ENCODE peak calls at places on chromosome 6, in six cellular contexts. T, H, M, A, Z and J are unnamed samples.

GRCh38 chr6:7107578-7108195 is at the start of gene RREB1:
- DNase-seq in T (peak; percentile 92), H (peak; percentile 81), M (peak; percentile 77), A (peak; percentile 77), Z (peak; percentile 54), J (peak; percentile 64)

GRCh38 chr6:109740787-109741186 is 49.7 kb downstream of the FIG4 start:
- DNase-seq in T (peak; percentile 71), H (no peak), M (no peak), A (no peak), Z (no peak), J (no peak)

GRCh38 chr6:158751842-158752424 is 67.2 kb downstream of the EZR start:
- DNase-seq in T (no peak), H (no peak), M (no peak), A (no peak), Z (no peak), J (no peak)

GRCh38 chr6:119066426-119067001 is 11.9 kb downstream of the FAM184A start:
- DNase-seq in T (no peak), H (no peak), M (no peak), A (no peak), Z (no peak), J (no peak)

GRCh38 chr6:28634758-28635546 is 109.3 kb downstream of the GPX5 start:
- DNase-seq in T (no peak), H (no peak), M (no peak), A (no peak), Z (no peak), J (no peak)

GRCh38 chr6:121485359-121485809 is 49.9 kb downstream of the GJA1 start:
- DNase-seq in T (no peak), H (no peak), M (no peak), A (no peak), Z (no peak), J (no peak)

GRCh38 chr6:33587529-33588215 is 7.6 kb upstream of the BAK1 start:
- DNase-seq in T (no peak), H (no peak), M (no peak), A (peak; percentile 39), Z (no peak), J (no peak)

GRCh38 chr6:33204415-33205171 is at the start of gene HSD17B8:
- DNase-seq in T (peak; percentile 98), H (peak; percentile 97), M (peak; percentile 98), A (peak; percentile 93), Z (peak; percentile 91), J (peak; percentile 80)

GRCh38 chr6:99092009-99092408 is 144.3 kb upstream of the FBXL4 start:
- DNase-seq in T (no peak), H (no peak), M (no peak), A (no peak), Z (no peak), J (no peak)

GRCh38 chr6:158374020-158374419 is 61.8 kb downstream of the TULP4 start:
- DNase-seq in T (no peak), H (no peak), M (no peak), A (no peak), Z (no peak), J (no peak)

GRCh38 chr6:8054276-8054675 is 9.9 kb downstream of the BLOC1S5 start:
- DNase-seq in T (no peak), H (no peak), M (no peak), A (no peak), Z (no peak), J (no peak)

GRCh38 chr6:115882174-115882573 is 178.5 kb downstream of the FRK start:
- DNase-seq in T (no peak), H (no peak), M (no peak), A (no peak), Z (no peak), J (no peak)

GRCh38 chr6:130843575-130844320 is 16.5 kb downstream of the SMLR1 start:
- DNase-seq in T (no peak), H (no peak), M (no peak), A (peak; percentile 75), Z (peak; percentile 7), J (peak; percentile 50)

GRCh38 chr6:72535124-72535523 is 86.7 kb upstream of the KCNQ5 start:
- DNase-seq in T (no peak), H (no peak), M (no peak), A (no peak), Z (no peak), J (no peak)

GRCh38 chr6:27545271-27546046 is 72.6 kb upstream of the ZNF184 start:
- DNase-seq in T (no peak), H (no peak), M (no peak), A (no peak), Z (no peak), J (no peak)

GRCh38 chr6:136920858-136921520 is 1.1 kb upstream of the SLC35D3 start:
- DNase-seq in T (no peak), H (peak; percentile 54), M (no peak), A (no peak), Z (peak; percentile 5), J (peak; percentile 24)

GRCh38 chr6:797479-798077 is 104.6 kb upstream of the EXOC2 start:
- DNase-seq in T (no peak), H (no peak), M (no peak), A (peak; percentile 74), Z (peak; percentile 23), J (peak; percentile 24)

GRCh38 chr6:5215181-5215580 is 45.6 kb downstream of the LYRM4 start:
- DNase-seq in T (no peak), H (no peak), M (no peak), A (no peak), Z (no peak), J (no peak)

GRCh38 chr6:109165392-109165964 is 70.2 kb downstream of the CEP57L1 start:
- DNase-seq in T (no peak), H (no peak), M (peak; percentile 59), A (no peak), Z (no peak), J (no peak)

GRCh38 chr6:156988276-156989158 is 211.3 kb downstream of the ARID1B start:
- DNase-seq in T (no peak), H (no peak), M (no peak), A (peak; percentile 86), Z (no peak), J (no peak)

GRCh38 chr6:148518371-148519156 is 175.9 kb downstream of the SASH1 start:
- DNase-seq in T (no peak), H (no peak), M (peak; percentile 88), A (no peak), Z (no peak), J (no peak)
- H3K4me3 ChIP-seq in T (no peak overlapping the region), H (no peak overlapping the region), M (no peak overlapping the region), A (no peak overlapping the region), Z (no peak overlapping the region), J (no peak overlapping the region)

DNA sequence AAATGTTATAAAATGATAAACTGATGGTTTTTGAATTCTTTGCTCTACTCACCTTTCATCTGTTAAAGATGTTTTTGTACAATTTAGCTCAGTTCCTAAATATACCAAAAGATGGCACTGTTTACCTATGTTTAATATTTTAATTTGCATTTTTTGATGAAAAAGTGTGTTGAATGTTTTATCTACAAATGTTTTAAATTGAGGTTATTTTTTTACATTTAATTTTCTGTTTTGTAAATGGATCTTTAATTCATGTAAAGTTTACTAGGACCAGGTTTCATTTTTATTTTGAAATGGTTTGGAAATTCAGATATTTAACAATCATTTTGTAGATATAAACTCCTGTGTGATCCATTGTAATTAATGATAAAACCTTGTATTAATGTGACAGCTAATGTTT is 30.0 kb downstream of the CDKAL1 start:
- DNase-seq in T (no peak), H (no peak), M (no peak), A (peak; percentile 77), Z (no peak), J (peak; percentile 25)
- H3K4me1 ChIP-seq in T (no peaks in the 10 kb centered on the region), H (no peaks in the 10 kb centered on the region), M (peaks cover 11% of the 10 kb centered on the region), A (peaks cover 39% of the 10 kb centered on the region), Z (peaks cover 4% of the 10 kb centered on the region), J (peaks cover 5% of the 10 kb centered on the region)

GRCh38 chr6:3272911-3273547 is 14.3 kb downstream of the PSMG4 start:
- DNase-seq in T (peak; percentile 72), H (no peak), M (no peak), A (no peak), Z (no peak), J (no peak)

GRCh38 chr6:3268680-3269079 is 9.9 kb downstream of the PSMG4 start:
- DNase-seq in T (peak; percentile 49), H (no peak), M (no peak), A (no peak), Z (no peak), J (no peak)

GRCh38 chr6:3269412-3269975 is 10.7 kb downstream of the PSMG4 start:
- DNase-seq in T (peak; percentile 53), H (no peak), M (no peak), A (no peak), Z (no peak), J (no peak)

GRCh38 chr6:3271756-3272155 is 13.0 kb downstream of the PSMG4 start:
- DNase-seq in T (peak; percentile 62), H (no peak), M (no peak), A (no peak), Z (no peak), J (no peak)

GRCh38 chr6:3270258-3270657 is 11.5 kb downstream of the PSMG4 start:
- DNase-seq in T (peak; percentile 55), H (peak; percentile 77), M (no peak), A (no peak), Z (no peak), J (no peak)
- H3K36me3 ChIP-seq in T (peaks cover 31% of the 10 kb centered on the region), H (no peaks in the 10 kb centered on the region), M (peaks cover 57% of the 10 kb centered on the region), A (peaks cover 5% of the 10 kb centered on the region), Z (no peaks in the 10 kb centered on the region), J (peaks cover 33% of the 10 kb centered on the region)

DNA sequence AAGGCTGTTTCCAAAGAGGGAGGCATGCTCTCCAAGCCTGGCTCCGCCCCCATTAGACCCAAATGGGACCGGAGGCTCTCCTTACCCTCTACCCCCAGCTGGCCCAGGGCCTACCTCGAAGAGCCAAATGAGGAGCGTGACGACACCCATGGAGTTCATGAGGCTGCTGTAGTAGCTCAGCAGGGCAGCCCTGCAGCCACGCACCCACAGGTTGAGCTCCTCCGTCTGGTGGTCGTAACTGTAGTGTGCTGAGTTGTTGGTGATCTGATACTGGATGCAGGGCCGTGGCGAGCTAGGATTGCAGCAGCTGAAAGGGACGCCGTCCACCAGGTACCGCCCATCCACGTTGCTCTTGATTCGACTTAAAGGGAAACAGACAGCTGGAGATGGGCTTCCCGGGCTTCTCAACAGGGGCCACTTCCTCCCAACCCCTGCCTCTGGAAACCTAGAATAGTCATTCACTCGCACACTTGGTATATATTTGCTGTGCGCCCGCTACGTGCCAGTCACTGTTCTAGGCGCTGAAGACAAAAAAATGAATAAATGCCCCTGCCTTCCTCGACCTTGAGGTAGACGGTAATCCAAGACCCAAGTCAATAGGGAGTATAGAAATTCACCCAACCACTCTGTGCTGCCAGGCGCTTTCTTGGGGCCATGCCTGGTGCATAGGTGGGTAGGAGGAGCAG is 18.0 kb downstream of the PRPH2 start:
- DNase-seq in T (no peak), H (no peak), M (peak; percentile 89), A (no peak), Z (no peak), J (no peak)
- H3K4me3 ChIP-seq in T (no peak overlapping the region), H (no peak overlapping the region), M (peak overlapping the region; percentile 60), A (no peak overlapping the region), Z (no peak overlapping the region), J (no peak overlapping the region)

GRCh38 chr6:45430590-45431202 is 53.0 kb upstream of the SUPT3H start:
- DNase-seq in T (no peak), H (no peak), M (no peak), A (no peak), Z (no peak), J (no peak)
- H3K4me1 ChIP-seq in T (peaks cover 26% of the 10 kb centered on the region), H (peaks cover 6% of the 10 kb centered on the region), M (no peaks in the 10 kb centered on the region), A (no peaks in the 10 kb centered on the region), Z (peaks cover 46% of the 10 kb centered on the region), J (peaks cover 87% of the 10 kb centered on the region)

DNA sequence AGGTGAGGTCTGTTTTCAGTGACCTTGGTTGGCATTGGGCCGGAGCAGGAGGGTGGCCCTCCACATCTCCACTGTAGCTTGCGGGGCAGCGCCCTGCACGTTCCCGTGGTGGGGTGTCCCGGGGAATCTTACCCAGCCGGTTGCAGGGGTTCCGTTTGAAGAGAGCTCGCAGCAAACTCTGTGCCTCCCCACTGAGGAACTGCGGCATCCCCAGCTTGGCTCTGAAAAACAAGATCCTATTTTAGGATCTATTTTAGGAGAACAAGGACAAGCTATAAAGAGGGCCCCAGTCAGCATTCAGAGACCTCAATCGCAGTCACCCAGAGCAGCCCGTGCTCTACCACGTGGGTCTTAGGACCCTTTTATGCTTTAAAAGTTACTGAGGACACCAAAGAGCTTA is 97.8 kb downstream of the RAMACL start:
- DNase-seq in T (peak; percentile 82), H (no peak), M (peak; percentile 46), A (no peak), Z (no peak), J (no peak)
- H3K36me3 ChIP-seq in T (no peaks in the 10 kb centered on the region), H (no peaks in the 10 kb centered on the region), M (peaks cover 76% of the 10 kb centered on the region), A (no peaks in the 10 kb centered on the region), Z (no peaks in the 10 kb centered on the region), J (no peaks in the 10 kb centered on the region)